ENCODE peak calls at places on chromosomes 12 and 14, in ten cellular contexts. T, V, U, F, L, O, X, N, A and E are unnamed samples.

GRCh38 chr12:6788972-6789905 is at the start of gene CD4:
- DNase-seq in T (peak), V (no peak), U (no peak), F (peak), L (no peak), O (peak), X (no peak), N (no peak), A (peak), E (no peak)

GRCh38 chr14:50520947-50521815 is 11.2 kb downstream of the MAP4K5 start:
- DNase-seq in T (no peak), V (no peak), U (no peak), F (no peak), L (no peak), O (peak), X (no peak), N (peak), A (no peak), E (no peak)

GRCh38 chr14:68781161-68782021 is 11.5 kb downstream of the ZFP36L1 start:
- DNase-seq in T (no peak), V (no peak), U (no peak), F (peak), L (no peak), O (no peak), X (peak), N (no peak), A (peak), E (no peak)

GRCh38 chr12:108566452-108566851 is 4.1 kb downstream of the ISCU start:
- DNase-seq in T (peak), V (no peak), U (no peak), F (no peak), L (no peak), O (no peak), X (no peak), N (no peak), A (no peak), E (no peak)

GRCh38 chr12:46386877-46387629 is 14.5 kb upstream of the SLC38A2 start:
- DNase-seq in T (peak), V (no peak), U (no peak), F (peak), L (no peak), O (no peak), X (no peak), N (peak), A (no peak), E (no peak)

GRCh38 chr14:79467837-79468236 is 743.5 kb downstream of the DIO2 start:
- DNase-seq in T (no peak), V (no peak), U (no peak), F (no peak), L (no peak), O (no peak), X (no peak), N (peak), A (no peak), E (no peak)

GRCh38 chr12:113161415-113162016 is 12.0 kb downstream of the CFAP73 start:
- DNase-seq in T (no peak), V (no peak), U (peak), F (no peak), L (peak), O (no peak), X (peak), N (peak), A (no peak), E (no peak)

GRCh38 chr12:21642707-21643389 is 14.8 kb downstream of the LDHB start:
- DNase-seq in T (no peak), V (no peak), U (no peak), F (no peak), L (peak), O (no peak), X (peak), N (no peak), A (no peak), E (no peak)

GRCh38 chr14:67744057-67744456 is 42.4 kb downstream of the RDH12 start:
- DNase-seq in T (no peak), V (no peak), U (no peak), F (no peak), L (no peak), O (no peak), X (no peak), N (no peak), A (no peak), E (no peak)

GRCh38 chr12:65930114-65930828 is 106.0 kb downstream of the HMGA2 start:
- DNase-seq in T (no peak), V (peak), U (no peak), F (no peak), L (no peak), O (no peak), X (no peak), N (no peak), A (no peak), E (no peak)

GRCh38 chr14:63179383-63179782 is 24.9 kb upstream of the RHOJ start:
- DNase-seq in T (no peak), V (no peak), U (no peak), F (no peak), L (no peak), O (no peak), X (no peak), N (no peak), A (no peak), E (no peak)

GRCh38 chr12:66077542-66077941 is 53.0 kb downstream of the LLPH start:
- DNase-seq in T (no peak), V (no peak), U (no peak), F (no peak), L (no peak), O (no peak), X (no peak), N (no peak), A (no peak), E (no peak)